ENCODE peak calls at places on chromosomes 13 and 19, in six cellular contexts. Q, G, B, O, H and T are unnamed samples.

GRCh38 chr13:33172400-33172799 is 113.2 kb downstream of the STARD13 start:
- DNase-seq in Q (no peak), G (no peak), B (no peak), O (no peak), H (no peak), T (no peak)

GRCh38 chr19:5522106-5522505 is 45.6 kb downstream of the TINCR start:
- DNase-seq in Q (no peak), G (no peak), B (no peak), O (no peak), H (no peak), T (no peak)

GRCh38 chr19:52270266-52270885 is 989 bp downstream of the ZNF766 start:
- DNase-seq in Q (no peak), G (no peak), B (no peak), O (no peak), H (no peak), T (no peak)

GRCh38 chr13:98910501-98910951 is 67.3 kb downstream of the DOCK9 start:
- DNase-seq in Q (no peak), G (no peak), B (peak; percentile 75), O (no peak), H (peak; percentile 25), T (no peak)

GRCh38 chr19:1522838-1523237 is 1.0 kb upstream of the PLK5 start:
- DNase-seq in Q (no peak), G (no peak), B (no peak), O (no peak), H (no peak), T (no peak)

GRCh38 chr13:75393839-75394238 is 88.1 kb downstream of the TBC1D4 start:
- DNase-seq in Q (no peak), G (no peak), B (no peak), O (no peak), H (no peak), T (no peak)

GRCh38 chr13:92806215-92806614 is 420.4 kb upstream of the GPC6 start:
- DNase-seq in Q (no peak), G (no peak), B (peak; percentile 6), O (no peak), H (no peak), T (no peak)

GRCh38 chr19:18141031-18141430 is 11.9 kb upstream of the PIK3R2 start:
- DNase-seq in Q (no peak), G (no peak), B (no peak), O (no peak), H (no peak), T (no peak)

GRCh38 chr19:57389730-57390598 is at the start of gene ZNF548:
- DNase-seq in Q (peak; percentile 93), G (peak; percentile 99), B (peak; percentile 98), O (peak; percentile 86), H (peak; percentile 98), T (peak; percentile 97)
- TF ChIP-seq CTCF in Q (no peak), G (peak; percentile 31), B (peak; percentile 25), O (no peak), H (no peak), T (peak; percentile 24)

DNA sequence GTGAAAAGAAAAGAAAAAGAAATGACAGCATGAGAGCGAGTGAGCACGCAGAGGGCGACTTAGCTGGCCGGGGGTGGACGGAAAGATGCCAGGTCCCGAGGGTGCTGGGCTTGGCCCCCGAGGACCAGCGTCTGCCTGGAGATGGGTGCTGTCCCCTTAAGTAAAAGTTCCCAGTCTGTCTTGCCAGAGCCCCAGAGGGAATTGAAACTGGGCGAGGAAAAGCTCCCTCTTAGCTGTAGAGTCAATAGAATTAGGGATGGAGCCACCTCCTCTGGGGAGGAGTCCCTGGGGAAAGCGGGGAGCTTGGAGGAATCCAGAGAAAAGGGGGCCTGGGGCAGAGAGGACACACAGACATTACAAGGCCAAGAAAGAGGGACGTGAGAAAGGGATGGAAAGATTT is 13.3 kb downstream of the BCAM start:
- DNase-seq in Q (no peak), G (no peak), B (no peak), O (no peak), H (no peak), T (no peak)
- H3K4me3 ChIP-seq in Q (no peak overlapping the region), G (no peak overlapping the region), B (no peak overlapping the region), O (no peak overlapping the region), H (no peak overlapping the region), T (no peak overlapping the region)

GRCh38 chr19:13906525-13906904 is 514 bp downstream of the CC2D1A start:
- DNase-seq in Q (no peak), G (no peak), B (peak; percentile 43), O (no peak), H (no peak), T (no peak)

GRCh38 chr19:13899912-13900584 is 5.9 kb downstream of the BRME1 start:
- DNase-seq in Q (no peak), G (no peak), B (no peak), O (peak; percentile 52), H (no peak), T (no peak)

GRCh38 chr19:13905634-13906524 is at the start of the genes BRME1 and CC2D1A:
- DNase-seq in Q (peak; percentile 53), G (peak; percentile 29), B (peak; percentile 94), O (peak; percentile 80), H (peak; percentile 52), T (peak; percentile 97)

GRCh38 chr19:13899393-13899792 is 6.5 kb downstream of the BRME1 start:
- DNase-seq in Q (no peak), G (no peak), B (no peak), O (no peak), H (no peak), T (no peak)

DNA sequence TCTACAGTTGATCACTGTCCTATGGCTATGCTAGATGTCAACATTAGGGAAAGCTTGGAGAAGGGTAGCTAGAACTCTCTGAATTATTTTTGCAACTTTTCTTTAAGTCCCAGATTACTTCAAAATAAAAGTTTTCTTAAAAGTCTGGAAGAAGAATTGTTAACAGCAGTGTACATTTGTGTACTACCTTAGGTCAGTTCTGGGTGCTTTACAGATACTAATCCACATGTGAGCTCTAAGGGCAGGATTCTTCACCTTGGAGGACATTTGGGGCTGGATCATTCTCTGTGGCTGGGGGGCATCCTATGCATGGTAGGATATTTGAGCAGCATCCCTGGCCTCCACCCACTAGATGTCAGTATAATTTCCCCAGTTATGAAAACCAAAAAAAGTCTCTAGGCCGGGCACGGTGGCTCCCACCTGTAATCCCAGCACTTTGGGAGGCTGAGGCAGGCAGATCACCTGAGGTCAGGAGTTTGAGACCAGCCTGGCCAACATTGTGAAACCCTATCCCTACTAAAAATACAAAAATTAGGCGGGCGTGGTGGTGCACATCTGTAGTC is 2.8 kb downstream of the BRME1 start:
- DNase-seq in Q (no peak), G (no peak), B (peak; percentile 54), O (no peak), H (no peak), T (no peak)
- TF ChIP-seq CTCF in Q (no peak), G (peak; percentile 26), B (peak; percentile 73), O (peak; percentile 28), H (peak; percentile 37), T (no peak)

GRCh38 chr13:31970237-31970930 is 61.2 kb upstream of the FRY start:
- DNase-seq in Q (no peak), G (peak; percentile 33), B (peak; percentile 21), O (no peak), H (no peak), T (no peak)
- H3K4me3 ChIP-seq in Q (no peak overlapping the region), G (no peak overlapping the region), B (no peak overlapping the region), O (no peak overlapping the region), H (no peak overlapping the region), T (no peak overlapping the region)

DNA sequence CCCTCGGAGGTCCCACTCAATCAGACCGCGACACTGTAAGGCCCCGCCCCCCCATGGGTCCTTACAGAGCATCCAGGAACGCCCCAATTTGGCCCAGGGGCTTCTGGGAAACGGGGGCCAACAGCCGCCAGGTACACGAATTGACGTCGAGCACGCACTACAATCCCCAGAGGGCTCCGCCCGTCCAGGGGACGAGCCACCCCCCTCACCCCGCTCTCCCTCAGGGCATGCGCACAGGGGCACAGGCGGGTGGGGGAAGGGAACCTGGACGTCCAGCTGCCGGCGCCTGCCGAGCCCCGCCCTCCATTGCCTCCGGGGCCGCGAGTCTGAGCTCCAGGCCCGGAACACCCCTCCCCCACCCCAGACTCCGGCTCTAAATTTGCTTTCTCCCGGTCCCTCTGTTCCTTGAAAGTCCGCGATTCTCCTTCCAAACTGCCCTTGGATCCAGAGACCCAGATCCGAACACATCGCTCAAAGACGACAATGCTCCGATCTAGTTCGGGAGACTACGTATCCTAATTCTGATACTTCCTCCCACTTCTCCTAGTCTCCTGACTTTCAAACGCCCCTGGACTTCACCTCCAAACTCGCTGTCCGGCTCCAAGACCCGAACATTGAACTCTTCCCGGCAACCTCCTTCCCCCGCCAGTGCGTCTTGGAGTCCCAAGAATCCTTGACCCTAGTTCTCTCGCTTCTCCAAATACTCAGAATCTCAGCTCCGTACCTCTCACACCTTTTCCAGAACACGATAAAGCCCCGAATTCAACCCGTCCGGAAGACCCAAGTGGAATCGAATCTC is 805 bp downstream of the SERTAD3 start:
- DNase-seq in Q (peak; percentile 100), G (peak; percentile 99), B (peak; percentile 98), O (peak; percentile 100), H (peak; percentile 98), T (peak; percentile 100)
- TF ChIP-seq CTCF in Q (no peak), G (no peak), B (no peak), O (no peak), H (no peak), T (no peak)

DNA sequence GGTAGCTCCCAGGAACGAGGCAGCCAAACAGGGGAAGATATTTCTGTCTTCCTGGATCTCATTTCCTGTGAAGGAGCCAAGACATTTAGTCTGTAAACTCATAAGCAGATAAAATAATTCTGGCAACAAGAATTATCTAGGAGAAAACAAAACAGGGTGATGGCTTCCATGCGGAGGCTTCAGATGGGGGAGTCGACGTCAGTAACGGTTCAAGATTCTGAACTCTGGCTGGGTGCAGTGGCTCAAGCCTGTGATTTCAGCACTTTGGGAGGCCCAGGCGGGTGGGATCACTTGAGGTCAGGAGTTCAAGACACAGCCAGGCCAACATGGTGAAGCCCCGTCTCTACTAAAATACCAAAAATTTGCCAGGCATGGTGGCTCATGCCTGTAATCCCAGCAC is 1.3 kb downstream of the GNA15 start:
- DNase-seq in Q (no peak), G (no peak), B (no peak), O (no peak), H (no peak), T (no peak)
- H3K4me3 ChIP-seq in Q (peak overlapping the region; percentile 75), G (no peak overlapping the region), B (no peak overlapping the region), O (peak overlapping the region; percentile 49), H (no peak overlapping the region), T (peak overlapping the region; percentile 48)